ENCODE peak calls at places on chromosome 17, in ten cellular contexts. E, B, Q, X, Z, U, G, O, C and L are unnamed samples.
A peak's percentile ranks its signal among the peaks of the same experiment; 100 is the strongest.

GRCh38 chr17:82502207-82502606 is 17.3 kb upstream of the FOXK2 start:
- DNase-seq in E (no peak), B (no peak), Q (no peak), X (no peak), Z (peak; percentile 64), U (no peak), G (no peak), O (no peak), C (no peak), L (no peak)

GRCh38 chr17:40248507-40248906 is 29.4 kb downstream of the WIPF2 start:
- DNase-seq in E (no peak), B (no peak), Q (no peak), X (no peak), Z (no peak), U (no peak), G (no peak), O (no peak), C (no peak), L (no peak)

GRCh38 chr17:57078274-57078673 is 6.8 kb upstream of the AKAP1 start:
- DNase-seq in E (no peak), B (no peak), Q (no peak), X (no peak), Z (no peak), U (no peak), G (no peak), O (no peak), C (no peak), L (no peak)

GRCh38 chr17:74280093-74280513 is 6.1 kb downstream of the DNAI2 start:
- DNase-seq in E (no peak), B (no peak), Q (no peak), X (no peak), Z (peak; percentile 61), U (no peak), G (no peak), O (no peak), C (peak; percentile 39), L (no peak)

GRCh38 chr17:4365628-4366311 is 705 bp downstream of the UBE2G1 start:
- DNase-seq in E (no peak), B (no peak), Q (no peak), X (no peak), Z (peak; percentile 60), U (peak; percentile 30), G (peak; percentile 11), O (peak; percentile 11), C (peak; percentile 20), L (no peak)

GRCh38 chr17:81713004-81713555 is 996 bp downstream of the SLC25A10 start:
- DNase-seq in E (no peak), B (no peak), Q (no peak), X (no peak), Z (no peak), U (no peak), G (no peak), O (no peak), C (no peak), L (no peak)

GRCh38 chr17:8740486-8740885 is 4.2 kb downstream of the CCDC42 start:
- DNase-seq in E (no peak), B (no peak), Q (no peak), X (no peak), Z (no peak), U (no peak), G (no peak), O (no peak), C (no peak), L (no peak)

GRCh38 chr17:42704495-42705494 is 22.5 kb downstream of the CNTNAP1 start:
- DNase-seq in E (no peak), B (no peak), Q (no peak), X (no peak), Z (no peak), U (no peak), G (no peak), O (no peak), C (no peak), L (no peak)

GRCh38 chr17:42246515-42246914 is 29.7 kb downstream of the STAT5B start:
- DNase-seq in E (no peak), B (no peak), Q (no peak), X (no peak), Z (no peak), U (no peak), G (no peak), O (peak; percentile 57), C (no peak), L (no peak)

GRCh38 chr17:48577946-48578615 is at the start of gene HOXB4:
- DNase-seq in E (no peak), B (no peak), Q (peak; percentile 70), X (peak; percentile 60), Z (peak; percentile 90), U (no peak), G (peak; percentile 53), O (peak; percentile 86), C (no peak), L (no peak)

GRCh38 chr17:47855737-47856136 is 4.8 kb upstream of the SP6 start:
- DNase-seq in E (no peak), B (no peak), Q (no peak), X (no peak), Z (no peak), U (no peak), G (no peak), O (no peak), C (no peak), L (no peak)